ENCODE peak calls at places on chromosomes 12 and 14, in four cellular contexts. V, S, O and M are unnamed samples.

GRCh38 chr12:62722971-62723680 is 211.8 kb downstream of the PPM1H start:
- DNase-seq in V (no peak), S (no peak), O (no peak), M (no peak)

GRCh38 chr14:93319958-93320357 is 12.9 kb downstream of the BTBD7 start:
- DNase-seq in V (no peak), S (no peak), O (no peak), M (no peak)

GRCh38 chr12:10618338-10618987 is 5.1 kb upstream of the MAGOHB start:
- DNase-seq in V (no peak), S (no peak), O (no peak), M (peak)

GRCh38 chr12:65663648-65664047 is 160.6 kb upstream of the HMGA2 start:
- DNase-seq in V (no peak), S (no peak), O (no peak), M (no peak)

GRCh38 chr12:67275380-67275913 is 6.3 kb downstream of the CAND1 start:
- DNase-seq in V (no peak), S (peak), O (no peak), M (no peak)

GRCh38 chr14:91318911-91319310 is 74.4 kb upstream of the GPR68 start:
- DNase-seq in V (no peak), S (no peak), O (no peak), M (no peak)

GRCh38 chr14:37262649-37263048 is 64.9 kb downstream of the MIPOL1 start:
- DNase-seq in V (no peak), S (peak), O (no peak), M (no peak)

GRCh38 chr14:95361373-95362179 is 41.9 kb upstream of the CLMN start:
- DNase-seq in V (peak), S (no peak), O (no peak), M (peak)

GRCh38 chr12:89234324-89235114 is 117.8 kb downstream of the DUSP6 start:
- DNase-seq in V (no peak), S (no peak), O (no peak), M (no peak)

GRCh38 chr12:124531281-124531745 is 36.1 kb downstream of the NCOR2 start:
- DNase-seq in V (no peak), S (no peak), O (no peak), M (no peak)

GRCh38 chr14:24074625-24075484 is 3.5 kb downstream of the CPNE6 start:
- DNase-seq in V (no peak), S (no peak), O (no peak), M (no peak)

DNA sequence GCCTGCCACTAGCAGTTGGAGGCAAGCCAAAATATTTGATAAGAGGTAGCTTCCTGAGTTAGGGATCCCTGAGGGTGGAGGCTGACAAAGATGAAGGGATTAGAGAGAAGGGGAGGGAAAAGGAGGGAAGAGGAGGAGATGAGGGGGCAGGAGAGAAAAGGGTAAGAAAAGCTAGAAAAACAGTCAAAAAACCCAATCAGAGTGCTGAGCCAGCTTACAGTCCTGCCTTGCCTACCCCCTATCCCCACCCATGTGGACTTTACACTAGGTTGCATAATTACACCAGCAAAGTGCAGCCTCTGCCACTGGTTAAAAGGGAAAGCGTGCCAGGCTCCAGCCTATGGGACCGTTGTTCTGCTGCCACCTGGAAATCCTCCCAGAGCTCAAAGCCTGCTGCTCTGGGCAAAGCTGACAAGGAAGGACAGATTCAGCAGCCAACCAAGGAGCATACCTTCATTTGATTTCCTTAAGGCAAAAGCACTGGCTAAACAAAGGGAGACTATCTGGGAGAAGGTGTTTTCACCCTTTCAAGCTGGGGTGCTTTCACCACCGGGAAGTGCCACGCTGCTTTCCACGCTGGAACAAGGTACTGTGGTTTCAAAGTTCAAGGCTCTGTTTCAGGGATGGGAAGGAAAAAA is 3.9 kb upstream of the NUMB start:
- DNase-seq in V (peak), S (peak), O (no peak), M (peak)
- TF ChIP-seq RAD21 in V (no peak), S (peak), O (no peak), M (no peak)

GRCh38 chr14:53391631-53392030 is 238.5 kb upstream of the DDHD1 start:
- DNase-seq in V (no peak), S (no peak), O (no peak), M (no peak)
- TF ChIP-seq POLR2AphosphoS2 in V (no peak), S (no peak), O (no peak), M (no peak)

DNA sequence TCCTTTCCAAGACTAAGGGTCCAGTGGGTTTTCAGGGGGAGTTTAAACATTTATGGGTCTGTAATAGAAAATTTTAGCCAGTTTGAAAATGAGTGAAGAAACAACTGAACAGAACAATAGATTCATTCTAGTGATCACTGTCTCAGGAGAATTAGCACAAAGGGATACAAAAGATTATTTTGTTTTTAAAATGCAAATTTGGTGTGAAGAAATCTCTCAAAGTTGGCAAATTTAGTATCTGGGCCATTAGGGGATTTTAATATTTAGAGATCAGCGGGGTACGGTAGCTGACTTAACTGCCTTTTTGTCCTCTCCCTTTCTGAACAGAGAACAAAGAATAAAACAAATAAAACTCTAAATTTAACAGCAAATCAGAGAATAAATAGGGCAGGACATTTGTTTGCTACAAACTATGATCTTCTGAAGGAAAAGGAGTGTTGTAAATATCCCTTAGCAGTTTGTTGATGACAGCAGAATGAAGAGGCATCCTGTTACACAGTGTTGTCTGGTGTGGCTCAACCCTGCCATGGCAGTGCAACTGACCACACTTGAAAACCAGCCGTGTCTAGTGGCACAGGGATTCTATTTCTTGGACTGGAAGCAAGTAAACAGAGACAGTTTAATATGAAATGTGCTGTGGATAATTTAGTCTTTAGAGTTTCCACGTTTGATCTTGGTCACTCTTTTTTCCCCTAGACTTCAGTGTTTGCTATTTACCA is 46.3 kb upstream of the LRTM2 start:
- DNase-seq in V (no peak), S (no peak), O (no peak), M (no peak)
- TF ChIP-seq RAD21 in V (no peak), S (no peak), O (no peak), M (no peak)

DNA sequence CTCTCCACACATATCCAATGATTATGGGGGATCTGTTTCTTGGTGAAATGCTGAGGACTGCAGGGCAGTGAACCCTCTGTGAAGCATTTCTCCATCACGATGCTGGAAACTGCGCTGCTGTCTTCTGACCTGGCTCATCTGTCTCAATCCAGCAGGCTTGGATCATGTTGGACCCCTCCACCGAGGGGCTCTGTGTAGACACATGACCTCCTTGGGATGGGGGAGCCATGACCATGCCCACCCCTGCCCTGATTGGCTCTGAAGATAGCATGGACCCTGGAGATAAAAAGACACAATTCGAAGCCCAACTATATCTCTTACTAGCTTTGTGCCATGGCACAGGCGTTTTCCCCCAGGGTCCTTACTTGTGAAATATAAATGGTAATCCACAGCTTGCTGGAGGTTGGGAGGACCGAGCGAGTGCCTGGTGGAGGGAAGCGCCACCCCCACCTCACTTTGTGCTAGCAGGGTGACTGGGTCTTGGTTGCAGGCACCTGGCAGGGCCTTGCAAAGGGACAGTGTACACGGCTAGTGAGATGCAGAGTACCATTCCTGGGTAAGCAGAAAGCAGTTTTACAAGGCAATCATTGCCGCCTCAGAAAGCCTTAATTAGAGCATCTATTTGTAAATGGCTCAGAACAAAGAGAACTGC is 2.3 kb upstream of the KRT83 start:
- DNase-seq in V (no peak), S (no peak), O (no peak), M (no peak)
- TF ChIP-seq POLR2AphosphoS2 in V (no peak), S (no peak), O (no peak), M (no peak)

DNA sequence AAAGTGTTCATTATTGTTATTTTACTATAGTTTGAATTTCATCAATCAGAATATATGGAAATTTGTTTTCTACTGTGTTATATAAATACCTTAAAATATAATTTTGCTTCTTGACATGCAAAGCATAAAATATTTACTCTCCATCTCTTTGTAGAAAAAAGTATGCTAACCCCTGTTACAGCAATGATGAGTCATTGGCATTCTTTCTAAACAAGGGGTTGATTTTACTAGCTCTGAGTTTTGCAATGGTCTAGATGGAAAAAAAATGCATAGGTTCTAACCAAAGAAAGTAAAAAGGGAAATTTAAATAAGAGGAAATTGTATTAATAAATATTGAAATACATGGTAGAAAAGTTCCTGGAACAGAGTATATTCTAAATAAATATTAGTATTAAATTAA is 990.2 kb upstream of the ATXN7L3B start:
- DNase-seq in V (no peak), S (no peak), O (no peak), M (no peak)
- TF ChIP-seq RAD21 in V (no peak), S (no peak), O (no peak), M (no peak)

DNA sequence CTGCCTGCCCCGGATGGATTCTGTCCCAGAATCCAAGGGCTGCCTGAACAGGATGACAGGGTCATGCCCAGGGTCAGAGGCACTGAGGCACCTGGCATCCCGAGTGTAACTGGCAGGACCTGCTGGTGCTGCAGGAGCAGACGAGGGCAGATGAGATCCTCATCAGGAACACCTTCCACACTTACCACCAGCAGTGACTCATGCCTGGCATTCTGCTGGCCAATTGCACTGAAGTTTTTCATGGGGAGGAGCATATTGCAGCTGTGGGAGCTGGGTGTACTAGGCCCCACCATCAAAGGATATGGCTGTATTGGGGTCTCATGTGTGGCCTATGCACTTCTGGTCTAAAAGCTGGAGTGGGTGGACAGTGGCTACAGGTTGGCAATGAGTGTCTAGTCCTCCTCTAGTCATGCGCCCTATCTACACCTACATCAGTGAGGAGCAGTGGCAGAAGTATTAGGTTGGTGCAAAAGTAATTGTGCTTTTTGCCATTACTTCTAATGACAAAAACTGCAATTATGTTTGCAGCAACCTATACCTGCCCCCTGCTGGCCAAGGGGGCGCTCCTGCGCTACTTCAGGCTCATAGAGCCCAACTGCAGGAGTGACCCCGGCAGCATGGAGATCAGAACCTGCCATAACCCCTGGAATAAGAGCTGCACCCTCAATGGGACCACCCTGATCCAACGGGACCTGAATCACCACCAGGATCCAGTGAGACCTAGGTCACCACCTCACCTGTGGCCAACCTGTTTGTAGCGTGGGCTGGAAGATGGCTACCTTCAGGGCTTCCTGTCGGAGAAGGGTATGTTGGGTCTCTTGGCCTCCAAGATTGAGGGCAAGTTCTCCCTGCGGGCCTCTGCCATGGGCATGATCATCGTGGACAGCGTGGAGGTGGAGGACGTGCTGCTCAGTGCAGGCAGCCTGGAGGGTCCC is 8.0 kb upstream of the C12orf42 start:
- DNase-seq in V (no peak), S (peak), O (no peak), M (peak)
- TF ChIP-seq POLR2AphosphoS2 in V (no peak), S (no peak), O (no peak), M (no peak)

GRCh38 chr12:95168746-95169145 is 48.5 kb downstream of the FGD6 start:
- DNase-seq in V (no peak), S (no peak), O (no peak), M (no peak)

GRCh38 chr12:95177201-95177768 is 40.0 kb downstream of the FGD6 start:
- DNase-seq in V (no peak), S (no peak), O (no peak), M (no peak)

GRCh38 chr12:95178136-95178535 is 39.1 kb downstream of the FGD6 start:
- DNase-seq in V (no peak), S (no peak), O (no peak), M (no peak)

GRCh38 chr12:95169368-95169767 is 47.9 kb downstream of the FGD6 start:
- DNase-seq in V (peak), S (peak), O (no peak), M (peak)

DNA sequence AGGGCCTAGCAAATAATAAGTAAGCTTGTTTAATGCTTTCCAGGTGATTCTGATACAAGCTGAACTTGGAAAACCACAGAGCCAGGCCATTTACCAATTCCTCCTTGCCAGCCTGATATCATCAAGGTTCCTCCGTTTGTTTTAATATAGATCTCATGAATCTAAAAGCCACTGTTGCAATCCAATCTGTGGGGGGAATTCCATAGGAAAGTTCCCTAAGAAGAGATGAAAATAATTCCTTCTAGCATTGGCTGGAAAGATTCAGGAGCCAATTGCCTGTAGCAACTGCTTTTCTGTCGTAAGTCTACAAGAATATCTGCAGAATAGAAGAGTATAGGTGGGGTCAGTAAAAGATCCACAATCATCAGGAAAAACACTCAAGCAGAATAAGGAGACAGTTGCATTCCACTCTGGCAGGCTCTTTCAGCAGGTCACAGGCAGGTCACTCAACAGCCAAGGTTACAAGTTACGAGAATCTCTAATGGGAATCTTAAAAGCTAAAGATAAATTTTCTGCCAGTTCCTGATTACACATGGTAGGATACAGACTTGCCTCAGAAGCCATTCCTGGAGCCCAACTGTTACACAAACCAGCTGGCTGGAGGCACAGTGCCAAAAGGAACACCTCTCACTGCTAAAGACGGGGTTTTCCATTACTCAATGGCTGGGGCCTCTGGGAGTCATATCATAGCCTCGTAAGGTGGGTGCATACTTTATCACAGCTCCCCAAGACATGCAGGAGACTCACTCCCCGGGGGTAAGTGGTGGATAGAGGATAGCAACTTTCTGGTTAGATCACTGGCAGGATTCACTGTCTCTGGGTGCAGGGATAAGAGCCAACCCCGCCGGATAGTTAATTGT is 43.6 kb downstream of the FGD6 start:
- DNase-seq in V (peak), S (no peak), O (no peak), M (peak)
- TF ChIP-seq RAD21 in V (no peak), S (no peak), O (no peak), M (no peak)

DNA sequence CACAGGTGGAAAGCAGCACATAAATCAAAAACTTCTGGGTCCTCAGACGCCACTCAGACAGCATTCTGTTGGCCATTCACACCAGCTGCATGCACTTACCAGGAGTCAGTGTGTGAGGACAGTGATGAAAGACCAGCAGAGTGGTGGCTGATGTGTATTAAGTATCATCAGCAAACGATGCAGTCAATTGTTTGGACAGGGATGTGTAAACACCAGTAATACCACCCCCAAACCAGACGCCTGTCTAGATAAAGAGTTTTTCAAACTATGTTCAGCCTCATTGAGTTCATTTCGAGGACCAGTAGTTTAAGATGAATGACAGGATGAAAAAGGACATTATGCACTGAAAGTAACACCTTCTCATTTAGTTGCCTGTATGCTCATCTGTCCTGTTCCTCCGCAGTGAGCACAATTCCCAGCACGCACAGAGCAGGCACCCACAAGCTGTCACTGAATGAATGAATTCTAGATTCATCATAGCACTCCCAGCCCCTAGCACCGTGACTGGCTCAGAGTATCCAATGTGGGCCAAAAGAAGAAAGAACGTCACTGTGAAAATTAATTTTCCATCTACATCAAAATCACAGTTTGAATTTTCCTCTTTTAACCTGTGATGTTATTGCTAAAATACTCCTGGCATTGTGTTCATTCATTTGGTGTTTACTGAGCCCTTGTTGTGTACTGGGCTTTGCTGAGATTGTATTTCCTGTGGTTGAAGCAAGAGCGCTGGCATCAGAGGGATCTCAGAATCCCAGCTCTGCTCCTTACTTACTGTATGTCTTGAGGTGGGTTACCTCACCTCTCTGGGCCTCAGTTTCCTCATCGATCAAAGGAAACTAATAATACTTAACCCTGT is 124.8 kb upstream of the NOS1 start:
- DNase-seq in V (peak), S (no peak), O (no peak), M (no peak)
- TF ChIP-seq POLR2AphosphoS2 in V (no peak), S (no peak), O (no peak), M (no peak)

DNA sequence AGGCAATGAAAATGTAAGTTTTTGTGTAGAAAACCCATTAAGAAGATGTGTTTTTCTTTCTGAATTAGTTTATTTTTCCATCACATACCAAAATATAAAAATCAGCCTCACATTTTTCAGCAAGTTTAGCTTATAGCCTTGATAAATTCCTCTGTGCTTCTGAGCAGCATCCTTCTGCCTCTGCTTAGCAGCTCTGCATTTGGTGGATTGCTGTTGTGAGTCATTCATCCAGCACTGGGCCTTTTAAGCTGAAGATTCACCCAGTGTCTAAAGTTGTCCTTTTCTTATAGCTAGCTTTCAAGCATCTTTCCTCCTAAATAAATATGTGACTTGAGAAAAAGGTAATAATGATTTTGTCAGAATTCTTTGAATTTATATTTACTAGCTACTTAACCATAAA is 206.1 kb downstream of the PCNX1 start:
- DNase-seq in V (no peak), S (no peak), O (no peak), M (no peak)
- TF ChIP-seq RAD21 in V (no peak), S (no peak), O (no peak), M (no peak)

GRCh38 chr12:93682846-93683261 is 5.7 kb downstream of the CRADD start:
- DNase-seq in V (no peak), S (peak), O (no peak), M (no peak)

GRCh38 chr12:93677195-93678064 is at the start of gene CRADD:
- DNase-seq in V (peak), S (peak), O (peak), M (peak)

GRCh38 chr12:93678779-93679178 is 1.6 kb downstream of the CRADD start:
- DNase-seq in V (no peak), S (no peak), O (no peak), M (no peak)

GRCh38 chr12:93676408-93677194 is 574 bp upstream of the CRADD start:
- DNase-seq in V (no peak), S (no peak), O (no peak), M (no peak)

GRCh38 chr12:93679308-93679933 is 2.2 kb downstream of the CRADD start:
- DNase-seq in V (no peak), S (no peak), O (no peak), M (no peak)
- TF ChIP-seq POLR2AphosphoS2 in V (no peak), S (no peak), O (no peak), M (no peak)